ENCODE peak calls at places on chromosome 22, in nine cellular contexts. K is K562, Y is left ventricle myocardium inferior, B is pancreas, G is NT2/D1, U is HFF-Myc, R is brain microvascular endothelial cell, F is cardiac muscle cell, W is cardiac fibroblast. E is an unnamed sample.

GRCh38 chr22:17431179-17431578 is 61.9 kb downstream of the CECR2 start:
- DNase-seq in R (no peak), Y (no peak), F (no peak), W (no peak), G (no peak), B (no peak), K (no peak), U (no peak), E (no peak)

GRCh38 chr22:22616636-22617035 is 27.8 kb upstream of the GGTLC2 start:
- DNase-seq in U (no peak), W (no peak), K (no peak), G (no peak), B (no peak), F (no peak), R (no peak), Y (no peak), E (no peak)

GRCh38 chr22:35023692-35024363 is 42.1 kb upstream of the ISX start:
- DNase-seq in G (peak), B (peak), R (peak), F (peak), Y (peak), U (peak), K (peak), W (peak), E (peak)

GRCh38 chr22:26364066-26365015 is 64.7 kb upstream of the ASPHD2 start:
- DNase-seq in G (peak), B (peak), F (peak), R (peak), U (peak), Y (peak), W (peak), K (peak), E (no peak)

GRCh38 chr22:16824718-16825687 is at the start of gene XKR3:
- DNase-seq in Y (no peak), R (no peak), K (no peak), W (no peak), U (no peak), B (no peak), F (no peak), G (no peak), E (no peak)

GRCh38 chr22:20865869-20866445 is 7.2 kb downstream of the SNAP29 start:
- DNase-seq in R (no peak), G (no peak), Y (no peak), B (no peak), F (no peak), U (no peak), K (peak), W (no peak), E (no peak)

GRCh38 chr22:37079668-37080171 is 28.2 kb downstream of the KCTD17 start:
- DNase-seq in K (no peak), U (no peak), G (no peak), Y (no peak), R (peak), W (peak), F (peak), B (no peak), E (peak)

GRCh38 chr22:28822930-28823481 is 22.6 kb upstream of the XBP1 start:
- DNase-seq in B (no peak), K (no peak), U (no peak), R (no peak), W (no peak), Y (no peak), F (no peak), G (no peak), E (no peak)

GRCh38 chr22:35418726-35419125 is 18.8 kb downstream of the MCM5 start:
- DNase-seq in B (no peak), F (no peak), R (no peak), Y (no peak), U (no peak), K (no peak), G (no peak), W (no peak), E (no peak)

GRCh38 chr22:22010358-22010757 is 27.8 kb upstream of the TOP3B start:
- DNase-seq in F (no peak), Y (no peak), W (no peak), B (no peak), R (no peak), U (no peak), K (no peak), G (no peak), E (no peak)

GRCh38 chr22:48145738-48146137 is 1383.3 kb downstream of the TBC1D22A start:
- DNase-seq in B (no peak), K (no peak), W (no peak), F (no peak), U (no peak), G (no peak), R (no peak), Y (no peak), E (no peak)

GRCh38 chr22:24155597-24156145 is 25.6 kb upstream of the SUSD2 start:
- DNase-seq in B (peak), G (no peak), Y (peak), K (peak), W (peak), U (no peak), R (peak), F (peak), E (peak)

GRCh38 chr22:27794244-27794643 is 7.3 kb downstream of the MN1 start:
- DNase-seq in F (no peak), R (no peak), Y (no peak), K (no peak), U (no peak), W (no peak), B (no peak), G (no peak), E (no peak)

GRCh38 chr22:27790396-27791216 is 10.9 kb downstream of the MN1 start:
- DNase-seq in F (no peak), G (no peak), W (no peak), Y (no peak), U (no peak), R (no peak), B (no peak), K (no peak), E (no peak)

GRCh38 chr22:27795053-27795452 is 6.5 kb downstream of the MN1 start:
- DNase-seq in U (no peak), R (no peak), G (no peak), K (no peak), W (no peak), F (no peak), Y (no peak), B (no peak), E (no peak)

GRCh38 chr22:27791494-27792241 is 9.9 kb downstream of the MN1 start:
- DNase-seq in W (no peak), B (no peak), Y (no peak), R (no peak), U (no peak), K (no peak), G (no peak), F (no peak), E (no peak)

GRCh38 chr22:27792452-27793165 is 8.9 kb downstream of the MN1 start:
- DNase-seq in B (no peak), W (no peak), R (no peak), K (no peak), F (no peak), U (no peak), G (no peak), Y (no peak), E (no peak)
- H3K4me3 ChIP-seq in B (no peak), W (no peak), R (no peak), K (no peak), F (no peak), U (no peak), G (no peak), Y (peak), E (no peak)

GRCh38 chr22:40432167-40432566 is 61.8 kb downstream of the SGSM3 start:
- DNase-seq in B (no peak), K (no peak), F (no peak), Y (no peak), W (no peak), G (no peak), R (no peak), U (no peak), E (no peak)

GRCh38 chr22:40432625-40433024 is 62.2 kb downstream of the SGSM3 start:
- DNase-seq in W (no peak), Y (no peak), F (no peak), K (no peak), B (no peak), G (no peak), U (no peak), R (no peak), E (no peak)

GRCh38 chr22:40434745-40435144 is 64.4 kb downstream of the SGSM3 start:
- DNase-seq in F (no peak), B (no peak), W (no peak), U (no peak), R (no peak), G (no peak), K (no peak), Y (no peak), E (no peak)

GRCh38 chr22:40434101-40434500 is 63.7 kb downstream of the SGSM3 start:
- DNase-seq in K (no peak), F (no peak), U (no peak), R (no peak), B (no peak), W (no peak), Y (no peak), G (no peak), E (no peak)

GRCh38 chr22:40436460-40437431 is 66.4 kb downstream of the SGSM3 start:
- DNase-seq in U (no peak), W (peak), Y (peak), K (peak), G (peak), F (peak), R (peak), B (no peak), E (peak)
- H3K4me3 ChIP-seq in U (no peak), W (no peak), Y (peak), K (no peak), G (no peak), F (peak), R (peak), B (no peak), E (no peak)

GRCh38 chr22:49629586-49630447 is 197.9 kb downstream of the BRD1 start:
- DNase-seq in G (no peak), Y (no peak), K (no peak), F (no peak), W (no peak), B (peak), R (no peak), U (no peak), E (no peak)

GRCh38 chr22:49630448-49630946 is 197.2 kb downstream of the BRD1 start:
- DNase-seq in W (no peak), G (no peak), U (no peak), F (no peak), R (no peak), Y (no peak), K (no peak), B (peak), E (no peak)

GRCh38 chr22:49634006-49634772 is 193.5 kb downstream of the BRD1 start:
- DNase-seq in B (peak), W (no peak), Y (no peak), U (no peak), F (no peak), K (no peak), R (no peak), G (no peak), E (no peak)

GRCh38 chr22:49633010-49633324 is 194.7 kb downstream of the BRD1 start:
- DNase-seq in U (no peak), R (no peak), F (no peak), W (no peak), Y (peak), K (no peak), B (peak), G (no peak), E (no peak)

GRCh38 chr22:49632199-49633009 is 195.3 kb downstream of the BRD1 start:
- DNase-seq in B (peak), G (peak), W (peak), Y (peak), U (no peak), R (peak), F (peak), K (no peak), E (peak)
- H3K4me3 ChIP-seq in B (peak), G (peak), W (peak), Y (peak), U (no peak), R (peak), F (peak), K (no peak), E (peak)

DNA sequence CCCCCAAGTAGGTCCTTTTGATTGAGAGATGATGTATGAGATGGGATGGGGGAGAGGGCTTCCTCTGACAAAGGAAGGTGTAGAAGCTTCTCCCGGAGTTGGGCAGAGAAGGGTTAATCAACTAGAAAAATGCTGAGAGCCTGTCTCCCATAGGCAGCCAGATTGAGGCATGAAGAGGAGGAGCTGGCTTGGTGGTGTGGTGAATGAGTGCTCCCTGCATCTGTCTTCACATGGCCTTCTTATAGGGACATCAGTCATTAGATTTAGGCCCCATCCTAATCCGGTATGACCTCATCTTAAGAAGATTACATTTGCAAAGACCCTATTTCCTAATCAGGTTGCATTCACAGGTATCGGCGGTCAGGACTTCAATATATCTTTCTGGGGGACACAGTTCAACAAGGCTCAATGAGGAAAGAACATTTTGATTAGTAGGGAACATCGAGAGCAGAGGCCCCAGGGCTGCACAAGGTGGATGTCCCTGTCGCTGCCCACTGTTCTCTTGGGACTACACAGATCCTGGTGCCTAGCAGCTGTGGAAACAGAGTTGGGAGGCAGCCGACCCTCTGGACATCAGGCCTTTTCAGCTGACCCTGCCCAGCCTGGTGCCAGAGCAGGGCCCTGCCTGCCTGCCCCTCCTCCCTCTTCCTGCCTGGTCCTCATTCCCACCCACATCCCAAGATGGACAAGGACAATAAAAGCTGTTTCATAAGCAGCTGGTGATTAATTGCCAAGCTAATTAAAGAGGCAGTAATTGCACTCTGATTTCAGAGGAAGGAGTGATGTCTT is 60.9 kb downstream of the NFAM1 start:
- DNase-seq in K (no peak), G (no peak), W (no peak), R (no peak), B (no peak), U (no peak), Y (no peak), F (no peak), E (no peak)
- H3K4me3 ChIP-seq in K (no peak), G (no peak), W (no peak), R (no peak), B (no peak), U (no peak), Y (no peak), F (no peak), E (no peak)

DNA sequence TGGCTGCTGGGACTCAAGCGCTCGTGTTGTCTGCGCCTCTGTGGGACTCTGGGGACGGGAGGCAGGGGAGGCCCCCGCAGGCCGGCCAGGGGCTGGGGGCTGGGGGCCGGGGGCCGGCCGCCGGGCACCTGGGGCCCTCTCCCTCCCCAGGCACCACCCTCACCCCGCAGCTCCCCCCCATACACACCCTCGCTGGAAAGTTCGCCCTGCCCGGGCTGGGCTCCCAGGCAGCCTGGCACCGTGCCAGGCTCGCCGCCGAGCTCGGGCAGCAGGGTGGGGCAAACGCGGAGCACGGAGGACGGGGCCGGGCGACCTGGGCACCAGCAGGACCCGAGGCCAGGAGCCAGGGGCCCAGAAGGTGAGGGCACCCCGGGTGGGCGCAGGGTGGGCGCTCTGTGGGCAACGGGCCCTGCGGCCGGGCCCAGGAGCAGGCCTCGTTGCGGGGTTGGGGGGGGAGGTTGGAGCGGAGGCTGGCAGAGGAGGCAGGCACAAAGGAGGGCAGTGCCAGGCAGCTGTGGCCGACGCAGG is 76.7 kb upstream of the WNT7B start:
- DNase-seq in Y (peak), R (no peak), G (no peak), B (peak), F (peak), U (no peak), K (peak), W (peak), E (peak)
- H3K4me3 ChIP-seq in Y (peak), R (peak), G (no peak), B (peak), F (no peak), U (peak), K (no peak), W (peak), E (peak)

GRCh38 chr22:30609260-30610185 is 2.5 kb downstream of the TCN2 start:
- DNase-seq in U (peak), Y (peak), F (peak), K (peak), G (no peak), W (peak), R (peak), B (no peak), E (peak)
- H3K4me3 ChIP-seq in U (no peak), Y (peak), F (no peak), K (no peak), G (no peak), W (no peak), R (no peak), B (no peak), E (no peak)

GRCh38 chr22:46684706-46685105 is 53.3 kb downstream of the CERK start:
- DNase-seq in W (no peak), R (no peak), B (no peak), F (no peak), K (no peak), U (no peak), Y (peak), G (no peak), E (peak)
- H3K4me3 ChIP-seq in W (no peak), R (no peak), B (no peak), F (no peak), K (no peak), U (no peak), Y (no peak), G (no peak), E (no peak)

GRCh38 chr22:50084085-50084484 is 1.1 kb downstream of the MLC1 start:
- DNase-seq in W (no peak), K (no peak), B (no peak), G (no peak), U (no peak), R (no peak), F (no peak), Y (no peak), E (no peak)

GRCh38 chr22:50083462-50084081 is 1.7 kb downstream of the MLC1 start:
- DNase-seq in F (no peak), K (no peak), Y (no peak), G (no peak), B (no peak), R (no peak), U (no peak), W (no peak), E (no peak)

GRCh38 chr22:50084570-50084969 is 656 bp downstream of the MLC1 start:
- DNase-seq in K (no peak), B (no peak), Y (no peak), G (no peak), U (no peak), F (no peak), R (no peak), W (no peak), E (no peak)

GRCh38 chr22:50086526-50086925 is 1.3 kb upstream of the MLC1 start:
- DNase-seq in G (no peak), B (no peak), W (peak), U (no peak), K (no peak), F (peak), R (peak), Y (no peak), E (no peak)

DNA sequence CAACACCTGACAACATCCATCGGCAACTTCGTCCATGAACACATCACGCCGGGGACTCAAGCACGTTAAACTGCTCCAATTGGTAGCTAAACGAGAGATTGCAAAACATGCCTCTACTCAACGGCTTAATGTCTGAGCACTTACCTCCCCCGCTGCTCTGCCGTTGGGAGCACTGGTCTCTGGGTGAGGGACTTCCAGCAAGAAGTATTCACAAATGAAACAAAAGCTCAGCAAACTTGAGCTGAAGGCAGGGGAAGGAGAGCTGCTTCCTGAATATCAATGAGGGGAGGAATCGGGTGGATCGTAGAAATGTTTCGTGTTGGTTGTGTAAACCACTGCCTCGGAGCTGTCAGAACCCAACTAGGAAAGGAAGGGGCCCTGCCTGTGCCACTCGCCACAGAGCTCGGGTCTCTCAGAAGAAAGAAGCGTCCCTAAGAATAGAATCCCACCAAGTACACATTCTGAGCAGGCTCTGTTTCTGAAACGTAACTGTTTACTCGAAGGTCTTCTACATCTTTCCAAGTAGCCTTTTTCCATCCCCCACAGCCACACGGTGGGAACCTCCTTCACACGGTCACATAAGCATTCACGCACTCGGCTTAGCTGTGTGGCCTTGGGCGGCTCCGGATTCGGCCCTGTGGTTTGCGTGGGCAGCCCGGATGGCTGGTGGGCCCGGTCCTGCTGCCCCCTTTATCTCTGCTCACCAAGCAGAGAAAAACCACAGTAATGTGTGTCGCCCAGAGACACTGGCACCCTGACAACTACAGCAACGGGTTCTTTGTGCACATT is at the start of gene MLC1:
- DNase-seq in B (no peak), G (peak), R (no peak), K (no peak), W (peak), Y (no peak), U (no peak), F (peak), E (no peak)
- H3K4me3 ChIP-seq in B (no peak), G (no peak), R (no peak), K (peak), W (no peak), Y (no peak), U (no peak), F (no peak), E (no peak)

GRCh38 chr22:44154431-44154942 is 26.2 kb upstream of the PARVG start:
- DNase-seq in K (no peak), U (no peak), W (peak), G (no peak), R (no peak), F (peak), B (no peak), Y (no peak), E (no peak)
- H3K4me3 ChIP-seq in K (no peak), U (no peak), W (no peak), G (no peak), R (no peak), F (no peak), B (no peak), Y (no peak), E (no peak)

E was measured in Peyer's patch.